ENCODE peak calls at places on chromosome 13, in eight cellular contexts. One of them, this sample, is unnamed.

GRCh38 chr13:48158290-48158689 is 63.4 kb upstream of the MED4 start:
- DNase-seq in left lung: peak
- DNase-seq in BJ: no peak
- DNase-seq in AG04450: no peak
- DNase-seq in neural progenitor cell: no peak
- DNase-seq in suprapubic skin: no peak
- DNase-seq in mucosa of descending colon: no peak
- DNase-seq in fibroblast of pulmonary artery: no peak
- DNase-seq in this sample: no peak

GRCh38 chr13:75417006-75417384 is 65.0 kb downstream of the TBC1D4 start:
- DNase-seq in left lung: peak
- DNase-seq in BJ: no peak
- DNase-seq in AG04450: no peak
- DNase-seq in neural progenitor cell: no peak
- DNase-seq in suprapubic skin: no peak
- DNase-seq in mucosa of descending colon: no peak
- DNase-seq in fibroblast of pulmonary artery: no peak
- DNase-seq in this sample: no peak

GRCh38 chr13:113816925-113817859 is 46.7 kb downstream of the GAS6 start:
- DNase-seq in left lung: peak
- DNase-seq in BJ: peak
- DNase-seq in AG04450: peak
- DNase-seq in neural progenitor cell: peak
- DNase-seq in suprapubic skin: peak
- DNase-seq in mucosa of descending colon: peak
- DNase-seq in fibroblast of pulmonary artery: peak
- DNase-seq in this sample: peak

GRCh38 chr13:112905990-112906641 is 62.9 kb upstream of the MCF2L start:
- DNase-seq in left lung: no peak
- DNase-seq in BJ: no peak
- DNase-seq in AG04450: no peak
- DNase-seq in neural progenitor cell: peak
- DNase-seq in suprapubic skin: no peak
- DNase-seq in mucosa of descending colon: no peak
- DNase-seq in fibroblast of pulmonary artery: no peak
- DNase-seq in this sample: no peak

GRCh38 chr13:71867101-71867814 is at the start of gene DACH1:
- DNase-seq in left lung: peak
- DNase-seq in BJ: no peak
- DNase-seq in AG04450: no peak
- DNase-seq in neural progenitor cell: peak
- DNase-seq in suprapubic skin: peak
- DNase-seq in mucosa of descending colon: peak
- DNase-seq in fibroblast of pulmonary artery: peak
- DNase-seq in this sample: peak

GRCh38 chr13:98824376-98825160 is 72.1 kb upstream of the SLC15A1 start:
- DNase-seq in left lung: no peak
- DNase-seq in BJ: no peak
- DNase-seq in AG04450: no peak
- DNase-seq in neural progenitor cell: no peak
- DNase-seq in suprapubic skin: no peak
- DNase-seq in mucosa of descending colon: no peak
- DNase-seq in fibroblast of pulmonary artery: no peak
- DNase-seq in this sample: no peak

GRCh38 chr13:50866817-50867640 is 23.5 kb upstream of the DLEU7 start:
- DNase-seq in left lung: no peak
- DNase-seq in BJ: no peak
- DNase-seq in AG04450: no peak
- DNase-seq in neural progenitor cell: no peak
- DNase-seq in suprapubic skin: no peak
- DNase-seq in mucosa of descending colon: no peak
- DNase-seq in fibroblast of pulmonary artery: no peak
- DNase-seq in this sample: peak

GRCh38 chr13:24650157-24650556 is 30.1 kb upstream of the ATP12A start:
- DNase-seq in left lung: no peak
- DNase-seq in BJ: peak
- DNase-seq in AG04450: no peak
- DNase-seq in neural progenitor cell: no peak
- DNase-seq in suprapubic skin: no peak
- DNase-seq in mucosa of descending colon: no peak
- DNase-seq in fibroblast of pulmonary artery: peak
- DNase-seq in this sample: peak

GRCh38 chr13:109998030-109998429 is 211.6 kb upstream of the IRS2 start:
- DNase-seq in left lung: no peak
- DNase-seq in BJ: no peak
- DNase-seq in AG04450: no peak
- DNase-seq in neural progenitor cell: no peak
- DNase-seq in suprapubic skin: no peak
- DNase-seq in mucosa of descending colon: no peak
- DNase-seq in fibroblast of pulmonary artery: no peak
- DNase-seq in this sample: no peak

GRCh38 chr13:109999659-110000533 is 213.5 kb upstream of the IRS2 start:
- DNase-seq in left lung: no peak
- DNase-seq in BJ: no peak
- DNase-seq in AG04450: no peak
- DNase-seq in neural progenitor cell: peak
- DNase-seq in suprapubic skin: no peak
- DNase-seq in mucosa of descending colon: no peak
- DNase-seq in fibroblast of pulmonary artery: no peak
- DNase-seq in this sample: no peak

GRCh38 chr13:110000534-110001345 is 214.4 kb upstream of the IRS2 start:
- DNase-seq in left lung: no peak
- DNase-seq in BJ: no peak
- DNase-seq in AG04450: no peak
- DNase-seq in neural progenitor cell: no peak
- DNase-seq in suprapubic skin: no peak
- DNase-seq in mucosa of descending colon: no peak
- DNase-seq in fibroblast of pulmonary artery: no peak
- DNase-seq in this sample: no peak

GRCh38 chr13:109996404-109996960 is 210.1 kb upstream of the IRS2 start:
- DNase-seq in left lung: no peak
- DNase-seq in BJ: no peak
- DNase-seq in AG04450: no peak
- DNase-seq in neural progenitor cell: no peak
- DNase-seq in suprapubic skin: no peak
- DNase-seq in mucosa of descending colon: no peak
- DNase-seq in fibroblast of pulmonary artery: no peak
- DNase-seq in this sample: no peak

GRCh38 chr13:109998808-109999528 is 212.6 kb upstream of the IRS2 start:
- DNase-seq in left lung: no peak
- DNase-seq in BJ: peak
- DNase-seq in AG04450: peak
- DNase-seq in neural progenitor cell: no peak
- DNase-seq in suprapubic skin: no peak
- DNase-seq in mucosa of descending colon: no peak
- DNase-seq in fibroblast of pulmonary artery: peak
- DNase-seq in this sample: no peak
- TF ChIP-seq CTCF in left lung: no peak
- TF ChIP-seq CTCF in BJ: no peak
- TF ChIP-seq CTCF in AG04450: no peak
- TF ChIP-seq CTCF in neural progenitor cell: no peak
- TF ChIP-seq CTCF in suprapubic skin: no peak
- TF ChIP-seq CTCF in mucosa of descending colon: no peak
- TF ChIP-seq CTCF in fibroblast of pulmonary artery: no peak
- TF ChIP-seq CTCF in this sample: no peak

DNA sequence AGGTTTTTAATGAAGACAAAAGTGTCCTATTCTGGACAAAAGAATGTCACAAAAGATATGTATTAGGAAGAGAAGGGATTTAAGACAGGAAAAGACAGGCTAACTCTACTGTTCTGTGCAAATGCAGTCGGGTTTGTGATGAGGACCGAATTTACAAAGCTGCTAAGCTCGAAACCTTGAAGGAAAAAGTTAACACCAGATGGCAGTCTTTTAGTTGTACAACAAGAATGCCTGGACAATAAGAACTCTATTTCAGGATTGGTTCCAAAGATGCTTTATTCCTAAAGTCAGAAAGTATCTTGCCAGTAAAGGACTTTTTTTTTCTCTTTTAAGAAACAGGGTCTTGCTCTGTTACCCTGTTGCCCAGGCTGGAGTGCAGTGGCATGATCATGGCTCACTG is 51.1 kb downstream of the HS6ST3 start:
- DNase-seq in left lung: no peak
- DNase-seq in BJ: no peak
- DNase-seq in AG04450: no peak
- DNase-seq in neural progenitor cell: peak
- DNase-seq in suprapubic skin: no peak
- DNase-seq in mucosa of descending colon: no peak
- DNase-seq in fibroblast of pulmonary artery: peak
- DNase-seq in this sample: no peak
- TF ChIP-seq CTCF in left lung: no peak
- TF ChIP-seq CTCF in BJ: no peak
- TF ChIP-seq CTCF in AG04450: peak
- TF ChIP-seq CTCF in neural progenitor cell: peak
- TF ChIP-seq CTCF in suprapubic skin: no peak
- TF ChIP-seq CTCF in mucosa of descending colon: no peak
- TF ChIP-seq CTCF in fibroblast of pulmonary artery: peak
- TF ChIP-seq CTCF in this sample: no peak

GRCh38 chr13:66618702-66619101 is 611.4 kb downstream of the PCDH9 start:
- DNase-seq in left lung: no peak
- DNase-seq in BJ: no peak
- DNase-seq in AG04450: peak
- DNase-seq in neural progenitor cell: peak
- DNase-seq in suprapubic skin: no peak
- DNase-seq in mucosa of descending colon: no peak
- DNase-seq in fibroblast of pulmonary artery: peak
- DNase-seq in this sample: peak
- TF ChIP-seq CTCF in left lung: no peak
- TF ChIP-seq CTCF in BJ: peak
- TF ChIP-seq CTCF in AG04450: peak
- TF ChIP-seq CTCF in neural progenitor cell: peak
- TF ChIP-seq CTCF in suprapubic skin: no peak
- TF ChIP-seq CTCF in mucosa of descending colon: no peak
- TF ChIP-seq CTCF in fibroblast of pulmonary artery: peak
- TF ChIP-seq CTCF in this sample: peak

DNA sequence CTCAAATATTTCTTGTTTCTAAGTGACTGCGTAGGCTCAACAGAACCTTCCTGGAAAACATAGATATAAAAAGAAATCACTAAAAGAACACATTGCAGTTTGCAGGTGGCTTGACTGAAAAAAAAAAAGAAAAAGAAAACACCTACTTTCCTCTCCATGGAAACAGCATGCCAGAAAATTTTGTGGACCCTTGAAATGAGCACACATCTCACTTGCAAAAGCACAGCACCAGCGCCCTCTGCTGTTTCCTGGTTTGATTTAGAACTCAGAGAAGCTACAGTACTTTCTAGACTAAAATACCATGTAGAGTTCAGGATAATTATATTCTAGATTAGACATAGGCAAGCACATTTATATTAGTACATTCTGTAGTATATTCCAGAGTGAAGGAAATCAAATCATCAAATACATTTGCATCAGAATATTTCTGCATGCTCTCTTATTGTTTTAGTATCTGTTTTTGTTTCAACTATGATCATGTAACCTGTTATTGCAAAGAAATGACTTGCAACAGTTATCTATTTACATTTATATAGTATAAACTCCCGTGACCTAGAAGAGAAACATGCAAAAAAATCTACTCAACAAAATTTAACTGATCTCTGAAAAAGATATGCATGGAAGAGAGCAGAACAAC is 22.3 kb upstream of the XPO4 start:
- DNase-seq in left lung: peak
- DNase-seq in BJ: no peak
- DNase-seq in AG04450: peak
- DNase-seq in neural progenitor cell: peak
- DNase-seq in suprapubic skin: no peak
- DNase-seq in mucosa of descending colon: peak
- DNase-seq in fibroblast of pulmonary artery: peak
- DNase-seq in this sample: peak
- TF ChIP-seq CTCF in left lung: peak
- TF ChIP-seq CTCF in BJ: peak
- TF ChIP-seq CTCF in AG04450: peak
- TF ChIP-seq CTCF in neural progenitor cell: peak
- TF ChIP-seq CTCF in suprapubic skin: peak
- TF ChIP-seq CTCF in mucosa of descending colon: peak
- TF ChIP-seq CTCF in fibroblast of pulmonary artery: peak
- TF ChIP-seq CTCF in this sample: peak

GRCh38 chr13:105341256-105341655 is 1194.2 kb downstream of the EFNB2 start:
- DNase-seq in left lung: no peak
- DNase-seq in BJ: no peak
- DNase-seq in AG04450: no peak
- DNase-seq in neural progenitor cell: no peak
- DNase-seq in suprapubic skin: no peak
- DNase-seq in mucosa of descending colon: no peak
- DNase-seq in fibroblast of pulmonary artery: no peak
- DNase-seq in this sample: no peak

GRCh38 chr13:105340061-105340606 is 1195.3 kb downstream of the EFNB2 start:
- DNase-seq in left lung: no peak
- DNase-seq in BJ: no peak
- DNase-seq in AG04450: no peak
- DNase-seq in neural progenitor cell: no peak
- DNase-seq in suprapubic skin: no peak
- DNase-seq in mucosa of descending colon: no peak
- DNase-seq in fibroblast of pulmonary artery: no peak
- DNase-seq in this sample: no peak

GRCh38 chr13:105343134-105343806 is 1192.2 kb downstream of the EFNB2 start:
- DNase-seq in left lung: no peak
- DNase-seq in BJ: no peak
- DNase-seq in AG04450: no peak
- DNase-seq in neural progenitor cell: no peak
- DNase-seq in suprapubic skin: no peak
- DNase-seq in mucosa of descending colon: no peak
- DNase-seq in fibroblast of pulmonary artery: peak
- DNase-seq in this sample: no peak

GRCh38 chr13:105341758-105342157 is 1193.7 kb downstream of the EFNB2 start:
- DNase-seq in left lung: no peak
- DNase-seq in BJ: no peak
- DNase-seq in AG04450: no peak
- DNase-seq in neural progenitor cell: no peak
- DNase-seq in suprapubic skin: no peak
- DNase-seq in mucosa of descending colon: no peak
- DNase-seq in fibroblast of pulmonary artery: no peak
- DNase-seq in this sample: no peak

DNA sequence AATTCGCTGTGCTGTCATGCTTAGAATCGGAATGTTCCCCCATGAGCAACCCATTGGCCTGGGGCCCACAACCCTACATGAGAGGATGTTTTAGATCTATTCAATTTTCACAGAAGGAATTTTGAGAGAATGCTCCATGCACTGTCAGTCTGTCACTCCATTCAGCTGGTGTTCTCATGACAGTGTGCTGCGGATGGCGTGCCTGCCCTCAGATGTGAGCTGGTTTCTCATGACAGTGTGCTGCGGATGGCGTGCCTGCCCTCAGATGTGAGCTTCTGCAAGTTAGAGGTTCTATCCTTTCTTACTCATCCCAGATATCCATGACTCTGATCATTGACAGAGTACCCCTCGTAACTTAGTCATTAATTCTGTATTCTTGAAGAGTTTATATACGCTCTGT is 1193.0 kb downstream of the EFNB2 start:
- DNase-seq in left lung: no peak
- DNase-seq in BJ: no peak
- DNase-seq in AG04450: no peak
- DNase-seq in neural progenitor cell: no peak
- DNase-seq in suprapubic skin: no peak
- DNase-seq in mucosa of descending colon: no peak
- DNase-seq in fibroblast of pulmonary artery: no peak
- DNase-seq in this sample: no peak
- TF ChIP-seq CTCF in left lung: no peak
- TF ChIP-seq CTCF in BJ: no peak
- TF ChIP-seq CTCF in AG04450: no peak
- TF ChIP-seq CTCF in neural progenitor cell: no peak
- TF ChIP-seq CTCF in suprapubic skin: no peak
- TF ChIP-seq CTCF in mucosa of descending colon: no peak
- TF ChIP-seq CTCF in fibroblast of pulmonary artery: no peak
- TF ChIP-seq CTCF in this sample: no peak

GRCh38 chr13:20402881-20403280 is 122.8 kb downstream of the CRYL1 start:
- DNase-seq in left lung: no peak
- DNase-seq in BJ: no peak
- DNase-seq in AG04450: no peak
- DNase-seq in neural progenitor cell: no peak
- DNase-seq in suprapubic skin: no peak
- DNase-seq in mucosa of descending colon: no peak
- DNase-seq in fibroblast of pulmonary artery: no peak
- DNase-seq in this sample: no peak
- TF ChIP-seq CTCF in left lung: no peak
- TF ChIP-seq CTCF in BJ: no peak
- TF ChIP-seq CTCF in AG04450: no peak
- TF ChIP-seq CTCF in neural progenitor cell: no peak
- TF ChIP-seq CTCF in suprapubic skin: no peak
- TF ChIP-seq CTCF in mucosa of descending colon: no peak
- TF ChIP-seq CTCF in fibroblast of pulmonary artery: no peak
- TF ChIP-seq CTCF in this sample: no peak